ENCODE peak calls at places on chromosome 10, in five cellular contexts. W is breast epithelium, Q is tibial artery, I is A549, R is PC-9. G is an unnamed sample.
A peak's percentile ranks its signal among the peaks of the same experiment; 100 is the strongest.

GRCh38 chr10:94150541-94151184 is 156.9 kb downstream of the PLCE1 start:
- DNase-seq in W (no peak), Q (no peak), I (no peak), R (no peak), G (no peak)

GRCh38 chr10:98186681-98187080 is 52.2 kb downstream of the R3HCC1L start:
- DNase-seq in W (no peak), Q (no peak), I (no peak), R (no peak), G (no peak)

GRCh38 chr10:116109881-116110280 is 163.1 kb downstream of the GFRA1 start:
- DNase-seq in W (no peak), Q (no peak), I (no peak), R (no peak), G (no peak)

GRCh38 chr10:114681542-114681941 is 23.5 kb upstream of the ABLIM1 start:
- DNase-seq in W (no peak), Q (no peak), I (no peak), R (no peak), G (no peak)

GRCh38 chr10:43793714-43794113 is 145.0 kb upstream of the ZNF32 start:
- DNase-seq in W (no peak), Q (no peak), I (no peak), R (no peak), G (no peak)

GRCh38 chr10:115844592-115844991 is 428.4 kb downstream of the GFRA1 start:
- DNase-seq in W (no peak), Q (no peak), I (no peak), R (no peak), G (no peak)

GRCh38 chr10:130750441-130750840 is 561.1 kb downstream of the TCERG1L start:
- DNase-seq in W (no peak), Q (peak; percentile 13), I (no peak), R (no peak), G (no peak)

GRCh38 chr10:89171263-89171872 is 35.7 kb downstream of the CH25H start:
- DNase-seq in W (no peak), Q (no peak), I (no peak), R (no peak), G (no peak)

GRCh38 chr10:8873310-8873709 is 818.8 kb downstream of the GATA3 start:
- DNase-seq in W (no peak), Q (no peak), I (peak; percentile 57), R (no peak), G (no peak)

GRCh38 chr10:84244651-84245270 is at the start of gene RGR:
- DNase-seq in W (no peak), Q (no peak), I (no peak), R (no peak), G (no peak)

GRCh38 chr10:59709472-59710125 is at the start of gene SLC16A9:
- DNase-seq in W (peak; percentile 56), Q (peak; percentile 80), I (peak; percentile 36), R (peak; percentile 21), G (peak; percentile 88)
- TF ChIP-seq CTCF in W (no peak), Q (peak; percentile 34), I (peak; percentile 33), R (no peak), G (no peak)

GRCh38 chr10:62866451-62866850 is 50.3 kb upstream of the EGR2 start:
- DNase-seq in W (no peak), Q (no peak), I (no peak), R (no peak), G (no peak)
- H3K4me1 ChIP-seq in W (no peaks in the 10 kb centered on the region), Q (no peaks in the 10 kb centered on the region), I (no peaks in the 10 kb centered on the region), R (peaks cover 7% of the 10 kb centered on the region), G (no peaks in the 10 kb centered on the region)

DNA sequence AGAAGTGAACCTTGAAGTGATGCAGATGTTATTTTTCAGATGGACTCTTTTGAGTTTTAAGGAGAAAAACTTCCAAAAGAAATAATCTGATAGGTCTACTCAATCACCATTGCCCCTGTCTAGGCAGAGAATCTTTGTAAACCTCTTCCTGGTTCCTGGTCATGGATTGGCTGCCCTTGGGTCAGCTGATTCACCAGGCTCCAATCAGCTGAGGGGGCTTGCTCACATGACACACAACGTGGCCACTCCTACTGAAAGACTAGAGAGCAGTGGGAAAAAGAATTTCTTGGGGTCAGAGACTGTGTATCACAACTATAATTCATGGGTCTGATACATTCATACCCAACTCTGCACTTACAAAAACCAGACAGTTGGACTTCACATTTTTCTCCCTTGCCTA is 20.0 kb upstream of the JCAD start:
- DNase-seq in W (no peak), Q (no peak), I (no peak), R (no peak), G (no peak)
- TF ChIP-seq CTCF in W (no peak), Q (no peak), I (no peak), R (no peak), G (no peak)

DNA sequence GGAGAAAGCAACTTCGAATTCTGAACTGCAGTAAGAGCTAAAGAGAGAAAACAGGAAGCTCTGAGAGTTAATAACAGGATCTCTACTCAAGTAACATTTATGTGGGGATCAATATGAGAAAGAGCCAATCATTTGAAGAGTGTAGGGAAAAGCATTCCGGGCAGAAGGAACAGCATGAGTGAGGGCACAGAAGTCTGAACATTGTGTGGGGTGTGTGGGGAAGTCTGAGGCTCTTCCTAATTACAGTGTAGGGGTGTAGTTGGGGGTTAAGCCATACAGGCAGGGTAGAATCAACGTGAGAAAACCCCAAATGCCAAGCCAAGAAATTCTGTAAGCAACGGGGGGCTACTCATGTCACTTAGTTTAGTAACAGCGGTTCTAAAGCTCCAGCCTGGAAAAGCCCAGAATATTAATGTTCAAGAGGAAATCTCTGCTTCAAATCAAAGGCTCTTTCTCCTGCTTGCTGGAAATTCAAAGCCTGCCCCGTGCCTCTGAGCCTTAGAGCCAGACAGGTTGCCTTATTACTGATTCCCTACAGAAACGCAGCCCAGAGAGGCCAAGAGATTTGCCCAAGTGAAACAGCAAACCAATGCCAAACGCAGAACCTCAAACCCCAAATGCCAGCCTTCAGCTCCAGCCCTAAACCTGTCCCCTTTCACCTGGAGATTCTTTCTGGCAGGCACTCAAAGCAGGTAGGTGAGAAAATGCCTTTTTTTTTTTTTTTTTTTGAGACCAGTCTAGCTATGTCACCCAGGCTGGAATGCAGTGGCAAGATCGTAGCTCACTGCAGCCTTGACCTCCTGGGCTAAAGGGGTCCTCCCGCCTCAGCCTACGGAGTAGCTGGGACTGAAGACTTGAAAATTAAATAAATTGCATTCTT is 36.1 kb downstream of the DNAJB12 start:
- DNase-seq in W (no peak), Q (no peak), I (no peak), R (peak; percentile 52), G (no peak)
- H3K4me1 ChIP-seq in W (peaks cover 33% of the 10 kb centered on the region), Q (peaks cover 56% of the 10 kb centered on the region), I (peaks cover 89% of the 10 kb centered on the region), R (peaks cover 94% of the 10 kb centered on the region), G (peaks cover 78% of the 10 kb centered on the region)

GRCh38 chr10:24374134-24374915 is 165.4 kb downstream of the KIAA1217 start:
- DNase-seq in W (no peak), Q (no peak), I (no peak), R (no peak), G (no peak)
- TF ChIP-seq CTCF in W (no peak), Q (no peak), I (no peak), R (no peak), G (no peak)

GRCh38 chr10:71761541-71762113 is 11.7 kb downstream of the VSIR start:
- DNase-seq in W (no peak), Q (no peak), I (no peak), R (no peak), G (peak; percentile 82)
- H3K4me1 ChIP-seq in W (peaks cover 15% of the 10 kb centered on the region), Q (peaks cover 60% of the 10 kb centered on the region), I (peaks cover 63% of the 10 kb centered on the region), R (peaks cover 61% of the 10 kb centered on the region), G (peaks cover 80% of the 10 kb centered on the region)

DNA sequence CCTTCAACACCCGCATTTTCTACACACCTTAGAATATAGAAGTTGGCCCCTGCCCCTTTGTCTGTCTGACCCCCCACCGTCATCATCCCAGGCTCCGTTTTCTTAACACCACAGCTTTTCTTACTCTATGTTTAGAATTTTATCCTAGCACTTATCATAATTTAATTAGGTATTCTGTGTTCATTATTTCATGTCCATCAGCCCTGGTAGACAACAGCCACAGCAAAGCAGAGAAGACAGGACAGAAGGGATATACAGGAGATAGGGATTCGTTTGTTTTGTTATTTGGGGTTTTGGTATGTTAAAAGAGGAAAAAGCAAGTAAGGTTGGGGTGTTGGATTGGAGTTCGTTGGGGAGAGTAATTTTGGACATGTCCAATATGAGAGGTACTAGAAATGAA is 48.8 kb downstream of the ITGA8 start:
- DNase-seq in W (no peak), Q (no peak), I (no peak), R (no peak), G (no peak)
- TF ChIP-seq CTCF in W (no peak), Q (no peak), I (no peak), R (no peak), G (no peak)

GRCh38 chr10:72226418-72227027 is 10.4 kb upstream of the ASCC1 start:
- DNase-seq in W (no peak), Q (peak; percentile 32), I (no peak), R (no peak), G (no peak)

GRCh38 chr10:72229261-72230251 is 13.5 kb upstream of the ASCC1 start:
- DNase-seq in W (no peak), Q (peak; percentile 66), I (peak; percentile 32), R (no peak), G (no peak)

GRCh38 chr10:72223743-72224101 is 7.6 kb upstream of the ASCC1 start:
- DNase-seq in W (no peak), Q (peak; percentile 70), I (no peak), R (no peak), G (no peak)

GRCh38 chr10:72228318-72228751 is 12.3 kb upstream of the ASCC1 start:
- DNase-seq in W (no peak), Q (peak; percentile 20), I (no peak), R (no peak), G (no peak)

GRCh38 chr10:72227826-72228225 is 11.8 kb upstream of the ASCC1 start:
- DNase-seq in W (no peak), Q (peak; percentile 40), I (no peak), R (no peak), G (no peak)
- H3K4me1 ChIP-seq in W (peaks cover 10% of the 10 kb centered on the region), Q (peaks cover 80% of the 10 kb centered on the region), I (peaks cover 45% of the 10 kb centered on the region), R (peaks cover 3% of the 10 kb centered on the region), G (peaks cover 35% of the 10 kb centered on the region)

GRCh38 chr10:90658791-90659190 is 199.0 kb downstream of the HTR7 start:
- DNase-seq in W (no peak), Q (no peak), I (no peak), R (no peak), G (no peak)
- TF ChIP-seq CTCF in W (no peak), Q (no peak), I (no peak), R (no peak), G (no peak)

DNA sequence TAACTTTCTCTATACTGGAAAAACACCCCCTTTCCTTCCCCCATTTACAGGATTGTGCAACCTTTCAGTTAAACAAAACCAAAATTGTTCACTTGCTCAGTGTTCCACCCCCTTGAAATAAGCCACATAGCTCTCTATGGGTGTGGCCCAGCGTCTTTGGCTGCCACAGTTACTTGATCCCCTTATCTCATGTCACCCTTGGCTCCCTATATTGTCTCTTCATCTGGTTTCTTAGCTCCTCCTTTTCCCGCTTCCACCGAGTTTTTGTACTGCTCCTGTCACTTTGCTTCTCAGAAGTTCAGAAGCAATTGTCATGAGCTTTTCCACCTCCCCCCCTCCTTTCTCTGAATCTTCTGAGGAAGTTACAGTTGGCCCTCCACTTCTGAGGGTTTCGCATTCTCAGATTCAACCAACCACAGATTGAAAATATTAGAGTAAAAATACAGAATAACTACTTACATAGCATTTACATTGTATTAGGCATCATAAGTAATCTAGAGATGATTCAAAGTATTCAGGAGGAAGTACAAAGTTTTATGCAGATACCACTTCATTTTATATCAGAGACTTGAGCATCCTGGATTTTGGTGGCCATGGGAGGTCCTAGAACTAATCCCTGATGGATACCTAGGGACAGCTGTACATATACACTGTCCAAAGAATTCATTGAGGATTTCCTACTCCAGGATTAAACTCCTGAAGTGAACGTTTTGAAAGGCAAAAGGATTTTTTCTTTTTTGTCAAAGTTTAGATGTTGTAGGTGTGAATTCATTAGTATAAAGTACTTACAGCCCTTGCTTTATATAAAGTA is 60.4 kb downstream of the ADD3 start:
- DNase-seq in W (no peak), Q (no peak), I (no peak), R (peak; percentile 36), G (peak; percentile 44)
- H3K4me1 ChIP-seq in W (no peaks in the 10 kb centered on the region), Q (peaks cover 30% of the 10 kb centered on the region), I (peaks cover 8% of the 10 kb centered on the region), R (peaks cover 11% of the 10 kb centered on the region), G (peaks cover 50% of the 10 kb centered on the region)

G was measured in upper lobe of left lung.